ENCODE peak calls at places on chromosome 6, in ten cellular contexts. Q is AG04450, D is GM10248, C is right lobe of liver, R is AG10803, G is coronary artery, F is right atrium auricular region, L is GM06990, Z is NB4, W is PC-3. Y is an unnamed sample.

GRCh38 chr6:148466158-148466557 is 123.5 kb downstream of the SASH1 start:
- DNase-seq in Q (no peak), D (no peak), C (no peak), R (no peak), G (no peak), F (no peak), L (no peak), Z (no peak), W (no peak), Y (peak)

GRCh38 chr6:108581237-108581931 is 20.7 kb downstream of the FOXO3 start:
- DNase-seq in Q (no peak), D (no peak), C (peak), R (peak), G (no peak), F (no peak), L (no peak), Z (peak), W (peak), Y (no peak)

GRCh38 chr6:170358496-170358895 is 51.9 kb downstream of the FAM120B start:
- DNase-seq in Q (no peak), D (no peak), C (no peak), R (no peak), G (no peak), F (no peak), L (no peak), Z (no peak), W (no peak), Y (no peak)

GRCh38 chr6:29553268-29554057 is 6.1 kb downstream of the UBD start:
- DNase-seq in Q (no peak), D (peak), C (no peak), R (peak), G (no peak), F (peak), L (peak), Z (peak), W (no peak), Y (peak)

GRCh38 chr6:82906489-82906888 is 159.2 kb downstream of the UBE3D start:
- DNase-seq in Q (peak), D (no peak), C (no peak), R (peak), G (no peak), F (no peak), L (no peak), Z (peak), W (peak), Y (no peak)

GRCh38 chr6:40308533-40309306 is 278.4 kb downstream of the LRFN2 start:
- DNase-seq in Q (peak), D (peak), C (peak), R (peak), G (no peak), F (no peak), L (peak), Z (peak), W (peak), Y (no peak)

GRCh38 chr6:34730006-34730405 is 27.3 kb upstream of the SNRPC start:
- DNase-seq in Q (no peak), D (no peak), C (no peak), R (no peak), G (no peak), F (no peak), L (no peak), Z (no peak), W (no peak), Y (no peak)

GRCh38 chr6:85132091-85132490 is 317.8 kb upstream of the NT5E start:
- DNase-seq in Q (no peak), D (no peak), C (no peak), R (no peak), G (no peak), F (no peak), L (no peak), Z (no peak), W (no peak), Y (no peak)

GRCh38 chr6:83872386-83873118 is 13.1 kb downstream of the CYB5R4 start:
- DNase-seq in Q (no peak), D (no peak), C (no peak), R (peak), G (no peak), F (no peak), L (no peak), Z (no peak), W (no peak), Y (no peak)

GRCh38 chr6:55913213-55914195 is 38.1 kb upstream of the BMP5 start:
- DNase-seq in Q (no peak), D (no peak), C (no peak), R (no peak), G (no peak), F (no peak), L (no peak), Z (peak), W (peak), Y (no peak)

DNA sequence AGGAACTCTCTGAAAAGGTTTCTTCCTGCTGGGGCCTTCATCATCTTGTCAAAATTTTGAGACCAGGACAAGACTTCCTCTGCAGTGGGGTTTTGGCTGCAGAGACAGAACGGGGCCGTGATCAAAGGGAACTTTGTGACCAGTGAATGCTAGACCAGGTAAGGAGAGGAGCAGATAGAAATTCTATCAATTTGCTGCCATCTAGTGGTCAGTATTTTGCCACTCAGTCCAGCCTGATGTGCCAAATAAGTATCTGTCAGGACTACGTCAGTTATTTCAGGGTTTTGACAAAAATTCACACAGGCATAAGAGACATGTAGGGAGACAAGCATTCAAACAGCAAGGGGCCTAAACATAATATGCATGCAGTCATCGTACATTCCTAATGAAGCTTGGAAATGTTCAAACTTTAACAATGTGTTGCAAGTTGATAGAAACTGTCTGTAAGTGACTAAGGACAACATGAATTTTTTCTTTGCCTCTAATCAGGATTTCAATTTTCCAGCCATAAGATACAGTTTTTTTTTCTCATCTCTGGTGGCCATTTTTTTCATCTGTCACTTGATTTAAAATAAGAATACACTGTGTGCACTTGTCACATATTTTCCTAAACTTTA is 22.0 kb upstream of the MTRF1L start:
- DNase-seq in Q (no peak), D (peak), C (peak), R (peak), G (no peak), F (no peak), L (peak), Z (peak), W (peak), Y (no peak)
- TF ChIP-seq CTCF in Q (peak), D (peak), C (peak), R (peak), G (peak), F (peak), L (peak), Z (peak), W (peak), Y (peak)

DNA sequence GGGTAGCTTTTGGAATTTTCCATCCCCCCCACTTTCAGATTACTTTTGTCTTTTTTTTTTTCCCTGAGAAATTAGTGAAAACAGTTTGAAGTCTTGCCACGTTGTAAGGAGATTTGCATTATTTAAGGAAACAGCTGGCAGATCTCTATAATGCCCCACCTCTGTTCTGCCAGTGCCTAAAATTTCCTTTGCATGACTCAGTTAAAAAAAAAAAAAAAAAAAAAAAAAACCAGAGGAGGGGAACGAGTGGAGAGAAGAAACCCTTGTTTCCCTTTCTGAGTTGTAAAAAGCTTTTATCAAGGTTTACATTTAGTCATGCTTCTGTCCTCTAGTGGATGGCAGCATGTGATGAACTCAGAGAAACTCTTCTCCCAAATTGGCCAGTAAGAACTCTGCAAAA is 33.5 kb downstream of the CARMIL1 start:
- DNase-seq in Q (no peak), D (no peak), C (no peak), R (peak), G (no peak), F (no peak), L (no peak), Z (no peak), W (peak), Y (no peak)
- TF ChIP-seq CTCF in Q (peak), D (no peak), C (no peak), R (peak), G (no peak), F (no peak), L (no peak), Z (no peak), W (no peak), Y (no peak)

GRCh38 chr6:120378582-120379220 is 955.6 kb downstream of the TBC1D32 start:
- DNase-seq in Q (no peak), D (peak), C (no peak), R (peak), G (no peak), F (no peak), L (no peak), Z (peak), W (peak), Y (no peak)
- TF ChIP-seq CTCF in Q (no peak), D (peak), C (peak), R (peak), G (no peak), F (no peak), L (peak), Z (peak), W (peak), Y (no peak)

GRCh38 chr6:46655803-46656202 is 3.0 kb downstream of the SLC25A27 start:
- DNase-seq in Q (no peak), D (no peak), C (no peak), R (no peak), G (no peak), F (no peak), L (no peak), Z (peak), W (peak), Y (no peak)
- TF ChIP-seq CTCF in Q (peak), D (peak), C (no peak), R (peak), G (no peak), F (no peak), L (peak), Z (peak), W (peak), Y (no peak)